ENCODE peak calls at places on chromosomes 11 and 22, in six cellular contexts. D is HCT116, B is GM23248, U is PC-3, K is MM.1S, L is SK-N-SH. A is an unnamed sample. For H3K36me3, the result is how much of the 10 kb centered on the place peaks cover.

GRCh38 chr11:128867277-128867676 is at the start of gene KCNJ1:
- DNase-seq in L (no peak), K (no peak), B (no peak), D (no peak), U (peak), A (no peak)

GRCh38 chr22:19663286-19663815 is 51.0 kb upstream of the SEPTIN5 start:
- DNase-seq in B (peak), D (no peak), L (peak), U (peak), K (peak), A (no peak)

GRCh38 chr11:38416141-38416540 is 1818.1 kb upstream of the RAG2 start:
- DNase-seq in K (no peak), D (no peak), U (no peak), B (no peak), L (no peak), A (no peak)

GRCh38 chr22:26432619-26433311 is 3.7 kb downstream of the ASPHD2 start:
- DNase-seq in B (no peak), D (no peak), L (no peak), U (no peak), K (peak), A (no peak)

GRCh38 chr22:20009018-20009482 is 7.6 kb downstream of the ARVCF start:
- DNase-seq in B (no peak), K (no peak), D (no peak), U (no peak), L (peak), A (no peak)

GRCh38 chr11:46247090-46247489 is 30.4 kb upstream of the CREB3L1 start:
- DNase-seq in K (no peak), U (peak), B (peak), L (no peak), D (no peak), A (no peak)

GRCh38 chr22:33838644-33839043 is 81.6 kb downstream of the LARGE1 start:
- DNase-seq in L (no peak), U (no peak), K (no peak), B (no peak), D (no peak), A (no peak)

GRCh38 chr11:126589492-126589803 is 234.0 kb downstream of the ST3GAL4 start:
- DNase-seq in U (no peak), L (no peak), D (no peak), B (peak), K (no peak), A (no peak)

GRCh38 chr11:99148352-99148751 is 127.6 kb downstream of the CNTN5 start:
- DNase-seq in L (no peak), D (no peak), B (no peak), U (no peak), K (peak), A (no peak)

GRCh38 chr22:30940655-30941362 is 27.8 kb downstream of the MORC2 start:
- DNase-seq in K (no peak), B (no peak), L (no peak), U (no peak), D (no peak), A (no peak)

GRCh38 chr11:36333468-36333867 is 37.4 kb downstream of the PRR5L start:
- DNase-seq in U (peak), K (no peak), L (no peak), B (peak), D (no peak), A (no peak)
- TF ChIP-seq EZH2phosphoT487 in U (no peak), K (no peak), L (no peak), B (no peak), D (no peak), A (no peak)

DNA sequence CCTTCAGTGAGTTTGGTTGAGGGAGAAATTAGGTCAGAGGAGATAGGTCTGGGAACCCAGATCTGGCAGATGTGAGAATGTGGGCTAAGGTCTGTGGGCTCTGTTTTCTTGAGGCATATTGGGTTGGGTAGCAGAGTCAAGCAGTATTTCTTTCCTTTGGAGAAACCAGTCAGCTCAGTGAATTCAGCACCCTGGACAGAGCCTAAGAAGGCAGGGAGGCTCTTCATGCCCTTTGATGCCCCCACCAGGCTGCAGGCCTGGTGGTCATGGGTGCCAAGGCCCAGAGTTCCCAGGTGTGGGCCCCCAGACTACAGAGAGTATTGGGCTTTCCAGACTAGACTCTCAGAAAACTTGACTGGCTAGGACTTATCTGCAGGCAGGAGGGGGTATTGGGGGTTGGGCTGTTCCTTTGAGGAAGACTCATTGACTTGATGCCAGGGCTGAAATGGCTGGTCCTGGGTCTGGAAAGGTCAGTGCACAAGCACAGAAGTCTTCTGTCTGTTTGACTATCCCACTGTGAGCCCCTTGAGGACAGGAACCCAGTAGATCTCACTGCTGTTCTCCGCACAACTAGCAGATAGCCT is 45.3 kb upstream of the NECTIN1 start:
- DNase-seq in B (peak), U (peak), K (peak), D (no peak), L (no peak), A (peak)
- H3K9ac ChIP-seq in B (no peak), U (no peak), K (no peak), D (no peak), L (no peak), A (no peak)

DNA sequence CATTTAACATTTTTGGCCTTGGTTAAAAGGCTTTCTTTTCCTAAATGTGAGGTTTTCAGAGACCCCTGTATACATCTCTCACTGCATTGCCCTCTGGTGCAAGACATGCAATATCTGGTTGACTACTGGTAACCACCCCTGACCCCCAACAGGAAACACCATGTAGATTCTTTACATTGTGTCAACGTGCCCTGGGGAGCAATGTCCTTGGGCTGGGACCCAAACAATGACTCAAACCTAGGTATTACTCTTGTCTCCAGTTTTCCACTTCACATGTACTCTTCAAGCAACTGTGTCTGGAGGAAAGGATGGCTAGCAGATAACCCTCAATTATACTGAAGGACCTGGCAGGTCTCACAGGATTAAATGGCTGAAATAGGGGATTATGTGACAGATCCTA is 1.1 kb upstream of the GPR83 start:
- DNase-seq in K (no peak), U (peak), L (no peak), B (peak), D (no peak), A (no peak)
- H3K36me3 ChIP-seq in K (under half), U (under half), L (under half), B (under half), D (under half), A (under half)

GRCh38 chr11:124839051-124839971 is 25.9 kb upstream of the ROBO3 start:
- DNase-seq in U (no peak), K (no peak), L (peak), D (no peak), B (peak), A (peak)
- TF ChIP-seq EZH2phosphoT487 in U (peak), K (no peak), L (no peak), D (no peak), B (peak), A (no peak)

GRCh38 chr11:36451681-36452080 is 58.4 kb downstream of the TRAF6 start:
- DNase-seq in U (no peak), B (no peak), K (no peak), L (no peak), D (no peak), A (no peak)

GRCh38 chr11:36454551-36454950 is 55.5 kb downstream of the TRAF6 start:
- DNase-seq in U (no peak), D (no peak), L (no peak), K (no peak), B (no peak), A (no peak)

GRCh38 chr11:36452231-36452630 is 57.8 kb downstream of the TRAF6 start:
- DNase-seq in U (no peak), K (no peak), D (no peak), L (no peak), B (peak), A (no peak)

GRCh38 chr11:36453678-36454077 is 56.4 kb downstream of the TRAF6 start:
- DNase-seq in U (peak), D (no peak), K (no peak), L (no peak), B (peak), A (no peak)

DNA sequence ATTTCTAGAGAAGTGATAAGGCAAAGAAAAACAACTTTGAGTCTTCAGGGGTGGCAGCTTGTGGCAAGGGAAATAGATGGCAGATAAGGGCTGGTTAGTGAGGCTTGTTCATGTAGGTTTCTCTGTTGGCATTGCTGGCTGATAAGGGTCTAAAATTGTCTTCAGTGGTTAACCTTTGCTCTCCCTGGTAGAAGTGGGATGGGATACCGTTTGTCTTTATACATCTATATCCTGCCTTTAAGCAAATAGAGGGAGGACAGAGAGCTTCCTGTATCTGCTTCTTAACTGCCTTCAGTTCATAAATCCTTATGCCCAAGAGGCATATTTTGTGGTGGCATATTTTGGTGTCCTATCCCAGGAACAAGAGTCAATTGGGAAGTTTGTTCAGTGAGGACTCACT is 57.1 kb downstream of the TRAF6 start:
- DNase-seq in U (peak), D (no peak), K (no peak), L (no peak), B (no peak), A (no peak)
- H3K9ac ChIP-seq in U (no peak), D (no peak), K (no peak), L (no peak), B (no peak), A (no peak)

GRCh38 chr22:25373961-25374360 is 154.5 kb downstream of the CRYBB2 start:
- DNase-seq in D (no peak), K (no peak), U (no peak), L (no peak), B (no peak), A (no peak)

GRCh38 chr22:25377699-25378098 is 158.3 kb downstream of the CRYBB2 start:
- DNase-seq in D (no peak), B (no peak), U (no peak), K (no peak), L (no peak), A (no peak)

GRCh38 chr22:25374871-25375270 is 155.4 kb downstream of the CRYBB2 start:
- DNase-seq in B (no peak), D (no peak), U (no peak), K (no peak), L (no peak), A (no peak)

GRCh38 chr22:25372000-25372595 is 152.7 kb downstream of the CRYBB2 start:
- DNase-seq in B (no peak), D (no peak), L (no peak), K (no peak), U (no peak), A (no peak)

GRCh38 chr22:25375683-25376082 is 156.2 kb downstream of the CRYBB2 start:
- DNase-seq in U (no peak), D (no peak), B (no peak), L (no peak), K (no peak), A (peak)
- H3K36me3 ChIP-seq in U (under half), D (under half), B (under half), L (under half), K (under half), A (under half)

GRCh38 chr11:47514825-47515647 is 37.9 kb downstream of the CELF1 start:
- DNase-seq in K (no peak), B (peak), U (peak), L (no peak), D (no peak), A (no peak)
- TF ChIP-seq EZH2phosphoT487 in K (no peak), B (no peak), U (no peak), L (no peak), D (no peak), A (no peak)

GRCh38 chr11:63764201-63764711 is 4.3 kb downstream of the ZFTA start:
- DNase-seq in D (no peak), K (no peak), U (no peak), B (no peak), L (peak), A (peak)
- H3K9ac ChIP-seq in D (no peak), K (no peak), U (no peak), B (no peak), L (no peak), A (no peak)

DNA sequence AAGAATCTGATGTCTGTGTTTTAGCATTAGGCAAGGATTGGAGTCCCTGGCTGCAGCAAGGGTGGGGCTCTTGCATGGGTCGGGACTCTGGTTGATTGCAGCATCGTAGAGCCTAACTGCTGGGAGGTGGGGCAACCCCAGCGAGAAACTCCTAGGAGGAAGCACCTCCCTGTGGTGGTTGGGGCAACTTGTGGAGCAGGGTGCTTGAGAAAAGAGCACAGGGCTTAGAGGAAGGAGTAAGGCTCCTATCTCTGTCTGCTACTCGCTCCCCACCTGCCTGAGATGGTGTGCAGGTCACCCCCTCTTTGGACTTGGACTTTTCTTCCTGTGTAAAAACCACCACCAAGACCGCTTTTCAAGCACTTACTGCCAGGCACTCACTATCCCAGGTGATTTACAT is 15.6 kb downstream of the SREBF2 start:
- DNase-seq in U (no peak), D (no peak), B (peak), K (no peak), L (no peak), A (no peak)
- H3K36me3 ChIP-seq in U (under half), D (under half), B (under half), K (under half), L (under half), A (under half)

GRCh38 chr11:117946196-117946841 is 17.1 kb upstream of the TMPRSS13 start:
- DNase-seq in K (no peak), D (no peak), B (no peak), L (no peak), U (no peak), A (no peak)

GRCh38 chr11:117946842-117947526 is 17.8 kb upstream of the TMPRSS13 start:
- DNase-seq in B (peak), K (peak), U (peak), L (peak), D (peak), A (peak)

GRCh38 chr11:117945047-117945820 is 16.0 kb upstream of the TMPRSS13 start:
- DNase-seq in B (no peak), D (no peak), U (no peak), K (no peak), L (peak), A (peak)

GRCh38 chr11:117942255-117942654 is 13.1 kb upstream of the TMPRSS13 start:
- DNase-seq in D (no peak), L (no peak), B (no peak), U (no peak), K (no peak), A (no peak)

GRCh38 chr11:117944554-117944953 is 15.4 kb upstream of the TMPRSS13 start:
- DNase-seq in U (no peak), L (no peak), B (no peak), K (no peak), D (no peak), A (no peak)
- TF ChIP-seq EZH2phosphoT487 in U (no peak), L (no peak), B (no peak), K (no peak), D (no peak), A (no peak)